ENCODE peak calls at places on chromosomes 1 and 21, in eight cellular contexts. R, O, E, T, W, F, K and C are unnamed samples.

GRCh38 chr1:230247921-230248778 is 178.0 kb downstream of the PGBD5 start:
- DNase-seq in W (no peak), O (no peak), F (no peak), E (no peak), R (no peak), T (no peak), K (no peak), C (no peak)

GRCh38 chr1:108643492-108644333 is 17.2 kb downstream of the HENMT1 start:
- DNase-seq in R (no peak), O (peak; percentile 67), K (peak; percentile 53), F (peak; percentile 71), E (peak; percentile 82), T (no peak), W (peak; percentile 43), C (peak; percentile 81)

GRCh38 chr1:41795205-41795762 is 123.4 kb downstream of the HIVEP3 start:
- DNase-seq in E (peak; percentile 77), R (no peak), F (peak; percentile 31), K (no peak), W (no peak), O (no peak), T (no peak), C (peak; percentile 74)

GRCh38 chr1:177255411-177255810 is 84.7 kb downstream of the BRINP2 start:
- DNase-seq in T (no peak), E (peak; percentile 79), R (no peak), O (no peak), K (no peak), W (no peak), F (no peak), C (peak; percentile 73)

GRCh38 chr1:185804206-185804605 is 70.0 kb downstream of the HMCN1 start:
- DNase-seq in T (no peak), W (no peak), F (no peak), R (no peak), E (peak; percentile 18), O (no peak), K (no peak), C (peak; percentile 15)

GRCh38 chr21:41848971-41849580 is 30.1 kb downstream of the PRDM15 start:
- DNase-seq in E (no peak), F (no peak), K (no peak), W (no peak), R (no peak), O (no peak), T (no peak), C (peak; percentile 21)

GRCh38 chr1:42834803-42835202 is 11.6 kb upstream of the ZNF691 start:
- DNase-seq in T (no peak), E (no peak), K (no peak), W (no peak), R (no peak), O (no peak), F (no peak), C (no peak)

GRCh38 chr21:44941567-44941966 is 1.7 kb downstream of the SLX9 start:
- DNase-seq in K (no peak), R (no peak), T (no peak), O (no peak), F (no peak), W (no peak), E (no peak), C (no peak)

GRCh38 chr1:166975361-166976129 is at the start of gene ILDR2:
- DNase-seq in T (no peak), O (peak; percentile 76), W (peak; percentile 73), K (no peak), E (peak; percentile 9), F (peak; percentile 16), R (peak; percentile 48), C (peak; percentile 28)

GRCh38 chr1:184905601-184906322 is 68.5 kb downstream of the NIBAN1 start:
- DNase-seq in K (no peak), R (no peak), T (no peak), F (no peak), O (peak; percentile 99), E (no peak), W (no peak), C (no peak)

GRCh38 chr1:209927466-209927865 is 10.6 kb upstream of the SYT14 start:
- DNase-seq in K (no peak), F (no peak), E (no peak), O (no peak), R (no peak), W (no peak), T (no peak), C (no peak)

GRCh38 chr1:169511339-169512028 is 25.7 kb upstream of the SLC19A2 start:
- DNase-seq in K (no peak), O (no peak), W (no peak), T (no peak), E (peak; percentile 95), F (peak; percentile 74), R (no peak), C (peak; percentile 93)

GRCh38 chr1:35319988-35320713 is 51.6 kb downstream of the ZMYM4 start:
- DNase-seq in O (no peak), E (peak; percentile 18), K (no peak), W (no peak), F (peak; percentile 36), T (no peak), R (no peak), C (peak; percentile 29)

GRCh38 chr1:189429610-189430009 is 1048.1 kb downstream of the BRINP3 start:
- DNase-seq in O (peak; percentile 16), T (no peak), F (no peak), R (no peak), W (no peak), E (peak; percentile 0), K (no peak), C (peak; percentile 59)

GRCh38 chr21:44006017-44006624 is 6.0 kb upstream of the TRAPPC10 start:
- DNase-seq in O (no peak), R (no peak), E (peak; percentile 93), F (peak; percentile 95), K (peak; percentile 97), T (no peak), W (no peak), C (peak; percentile 95)

GRCh38 chr1:21936366-21937031 is 611 bp downstream of the HSPG2 start:
- DNase-seq in W (no peak), E (no peak), R (no peak), F (no peak), O (no peak), K (no peak), T (no peak), C (no peak)

GRCh38 chr21:15686506-15686905 is 43.3 kb upstream of the USP25 start:
- DNase-seq in O (no peak), T (no peak), F (no peak), E (no peak), W (no peak), R (no peak), K (no peak), C (no peak)

GRCh38 chr1:17545354-17545753 is 5.9 kb downstream of the ARHGEF10L start:
- DNase-seq in W (no peak), R (no peak), O (no peak), F (peak; percentile 75), E (peak; percentile 83), T (no peak), K (no peak), C (peak; percentile 76)

GRCh38 chr1:72062584-72062983 is 219.8 kb downstream of the NEGR1 start:
- DNase-seq in T (no peak), F (peak; percentile 2), O (no peak), E (peak; percentile 14), K (no peak), R (no peak), W (no peak), C (peak; percentile 5)

GRCh38 chr1:236302941-236303340 is 21.2 kb upstream of the ERO1B start:
- DNase-seq in K (no peak), O (no peak), F (no peak), T (no peak), W (no peak), E (no peak), R (no peak), C (no peak)

GRCh38 chr1:150563340-150564038 is 14.3 kb downstream of the ADAMTSL4 start:
- DNase-seq in R (no peak), W (no peak), K (no peak), T (no peak), E (peak; percentile 50), O (peak; percentile 36), F (no peak), C (peak; percentile 49)

GRCh38 chr1:71276466-71276865 is 195.6 kb upstream of the ZRANB2 start:
- DNase-seq in T (no peak), R (no peak), W (no peak), K (no peak), F (no peak), O (no peak), E (peak; percentile 14), C (no peak)

GRCh38 chr21:33033094-33033951 is 7.6 kb downstream of the OLIG2 start:
- DNase-seq in W (no peak), O (no peak), R (no peak), F (no peak), T (no peak), K (no peak), E (no peak), C (no peak)

GRCh38 chr1:89466307-89466925 is 58.2 kb upstream of the LRRC8B start:
- DNase-seq in O (no peak), K (no peak), W (no peak), T (no peak), F (no peak), R (no peak), E (no peak), C (no peak)

GRCh38 chr1:94285026-94285654 is 47.8 kb upstream of the ARHGAP29 start:
- DNase-seq in E (peak; percentile 55), R (no peak), T (no peak), K (no peak), W (no peak), O (no peak), F (peak; percentile 40), C (peak; percentile 70)

GRCh38 chr21:42653492-42654061 is at the start of gene PDE9A:
- DNase-seq in W (no peak), R (no peak), K (no peak), T (no peak), E (no peak), F (no peak), O (no peak), C (no peak)